ENCODE peak calls at places on chromosomes 1 and 21, in six cellular contexts. One of them, this sample, is unnamed.

GRCh38 chr1:88104234-88104633 is 579.8 kb upstream of the PKN2 start:
- DNase-seq in mesendoderm: no peak
- DNase-seq in IMR-90: peak; percentile 45
- DNase-seq in neuronal stem cell: no peak
- DNase-seq in mesenchymal stem cell: no peak
- DNase-seq in H1: no peak
- DNase-seq in this sample: peak; percentile 13

GRCh38 chr21:26909972-26910371 is 56.9 kb downstream of the ADAMTS5 start:
- DNase-seq in mesendoderm: peak; percentile 92
- DNase-seq in IMR-90: no peak
- DNase-seq in neuronal stem cell: peak; percentile 65
- DNase-seq in mesenchymal stem cell: peak; percentile 51
- DNase-seq in H1: peak; percentile 25
- DNase-seq in this sample: peak; percentile 14

GRCh38 chr1:36320767-36321118 is 2.7 kb downstream of the EVA1B start:
- DNase-seq in mesendoderm: no peak
- DNase-seq in IMR-90: no peak
- DNase-seq in neuronal stem cell: no peak
- DNase-seq in mesenchymal stem cell: no peak
- DNase-seq in H1: no peak
- DNase-seq in this sample: no peak

GRCh38 chr1:118960026-118960561 is 28.0 kb downstream of the TBX15 start:
- DNase-seq in mesendoderm: no peak
- DNase-seq in IMR-90: no peak
- DNase-seq in neuronal stem cell: no peak
- DNase-seq in mesenchymal stem cell: no peak
- DNase-seq in H1: no peak
- DNase-seq in this sample: no peak

GRCh38 chr1:248288385-248288784 is 10.6 kb upstream of the OR2T33 start:
- DNase-seq in mesendoderm: no peak
- DNase-seq in IMR-90: no peak
- DNase-seq in neuronal stem cell: no peak
- DNase-seq in mesenchymal stem cell: no peak
- DNase-seq in H1: no peak
- DNase-seq in this sample: no peak

GRCh38 chr1:10968411-10968826 is 44.0 kb upstream of the TARDBP start:
- DNase-seq in mesendoderm: no peak
- DNase-seq in IMR-90: no peak
- DNase-seq in neuronal stem cell: no peak
- DNase-seq in mesenchymal stem cell: no peak
- DNase-seq in H1: no peak
- DNase-seq in this sample: no peak

GRCh38 chr1:183365676-183366075 is 52.5 kb downstream of the NMNAT2 start:
- DNase-seq in mesendoderm: no peak
- DNase-seq in IMR-90: no peak
- DNase-seq in neuronal stem cell: no peak
- DNase-seq in mesenchymal stem cell: no peak
- DNase-seq in H1: no peak
- DNase-seq in this sample: no peak

GRCh38 chr1:156337052-156337887 is 822 bp downstream of the CCT3 start:
- DNase-seq in mesendoderm: no peak
- DNase-seq in IMR-90: peak; percentile 4
- DNase-seq in neuronal stem cell: no peak
- DNase-seq in mesenchymal stem cell: peak; percentile 56
- DNase-seq in H1: no peak
- DNase-seq in this sample: peak; percentile 10

GRCh38 chr1:53413175-53414001 is 45.8 kb upstream of the DMRTB1 start:
- DNase-seq in mesendoderm: peak; percentile 55
- DNase-seq in IMR-90: peak; percentile 89
- DNase-seq in neuronal stem cell: no peak
- DNase-seq in mesenchymal stem cell: peak; percentile 90
- DNase-seq in H1: no peak
- DNase-seq in this sample: no peak

GRCh38 chr1:183272390-183272801 is 86.3 kb downstream of the LAMC2 start:
- DNase-seq in mesendoderm: no peak
- DNase-seq in IMR-90: peak; percentile 94
- DNase-seq in neuronal stem cell: no peak
- DNase-seq in mesenchymal stem cell: peak; percentile 77
- DNase-seq in H1: no peak
- DNase-seq in this sample: peak; percentile 78

GRCh38 chr1:145891143-145891542 is 5.5 kb upstream of the ANKRD35 start:
- DNase-seq in mesendoderm: no peak
- DNase-seq in IMR-90: peak; percentile 17
- DNase-seq in neuronal stem cell: no peak
- DNase-seq in mesenchymal stem cell: no peak
- DNase-seq in H1: no peak
- DNase-seq in this sample: no peak

GRCh38 chr21:36310016-36310415 is 10.0 kb upstream of the MORC3 start:
- DNase-seq in mesendoderm: no peak
- DNase-seq in IMR-90: no peak
- DNase-seq in neuronal stem cell: no peak
- DNase-seq in mesenchymal stem cell: no peak
- DNase-seq in H1: no peak
- DNase-seq in this sample: no peak

GRCh38 chr1:47179988-47180563 is 9.8 kb downstream of the PDZK1IP1 start:
- DNase-seq in mesendoderm: no peak
- DNase-seq in IMR-90: no peak
- DNase-seq in neuronal stem cell: no peak
- DNase-seq in mesenchymal stem cell: no peak
- DNase-seq in H1: no peak
- DNase-seq in this sample: no peak

GRCh38 chr21:39184050-39184980 is 1.1 kb upstream of the PSMG1 start:
- DNase-seq in mesendoderm: peak; percentile 10
- DNase-seq in IMR-90: no peak
- DNase-seq in neuronal stem cell: no peak
- DNase-seq in mesenchymal stem cell: peak; percentile 33
- DNase-seq in H1: no peak
- DNase-seq in this sample: no peak

GRCh38 chr1:19747741-19748140 is 52.0 kb downstream of the TMCO4 start:
- DNase-seq in mesendoderm: no peak
- DNase-seq in IMR-90: no peak
- DNase-seq in neuronal stem cell: no peak
- DNase-seq in mesenchymal stem cell: no peak
- DNase-seq in H1: no peak
- DNase-seq in this sample: no peak

DNA sequence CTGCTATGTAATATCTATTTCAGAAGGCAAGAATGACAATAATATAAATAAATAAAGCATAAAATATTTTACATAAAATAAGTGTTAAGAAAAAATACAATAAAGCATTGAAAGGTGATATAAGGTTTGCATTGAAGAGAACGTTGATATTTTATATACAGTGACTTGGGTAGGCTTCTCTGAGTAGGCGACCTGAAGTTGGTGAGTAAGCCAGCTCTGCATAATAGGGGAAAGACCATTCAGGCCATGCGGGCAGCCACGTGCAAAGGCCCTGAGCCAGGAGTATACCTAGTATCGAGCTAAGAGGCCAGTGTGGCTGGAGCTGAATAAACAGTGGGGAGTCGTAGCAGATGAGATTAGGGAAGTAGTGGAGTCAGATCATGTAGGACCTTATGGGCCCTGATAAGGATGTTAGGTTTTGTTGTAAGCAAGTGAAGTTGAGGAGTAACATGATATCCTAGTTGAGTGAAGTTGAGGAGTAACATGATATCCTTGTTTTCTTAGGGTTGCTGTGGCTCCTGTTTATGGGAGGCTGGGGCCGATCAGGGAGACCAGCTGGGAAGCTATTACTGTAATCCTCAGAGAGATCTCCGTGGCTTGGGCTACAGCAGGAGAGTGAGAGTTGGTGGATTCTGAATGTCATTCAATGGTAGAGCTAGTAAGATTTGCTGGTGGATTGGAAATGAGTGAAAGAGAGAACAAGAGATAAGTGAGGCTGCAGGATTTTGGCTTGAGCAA is 22.0 kb downstream of the KCNK1 start:
- DNase-seq in mesendoderm: peak; percentile 97
- DNase-seq in IMR-90: peak; percentile 62
- DNase-seq in neuronal stem cell: no peak
- DNase-seq in mesenchymal stem cell: no peak
- DNase-seq in H1: no peak
- DNase-seq in this sample: peak; percentile 65
- H3K4ac ChIP-seq in mesendoderm: no peak overlapping the region
- H3K4ac ChIP-seq in IMR-90: no peak overlapping the region
- H3K4ac ChIP-seq in neuronal stem cell: no peak overlapping the region
- H3K4ac ChIP-seq in mesenchymal stem cell: no peak overlapping the region
- H3K4ac ChIP-seq in H1: no peak overlapping the region
- H3K4ac ChIP-seq in this sample: no peak overlapping the region

GRCh38 chr1:77688939-77689338 is 6.5 kb upstream of the ZZZ3 start:
- DNase-seq in mesendoderm: no peak
- DNase-seq in IMR-90: no peak
- DNase-seq in neuronal stem cell: no peak
- DNase-seq in mesenchymal stem cell: no peak
- DNase-seq in H1: no peak
- DNase-seq in this sample: no peak

GRCh38 chr1:77686784-77687518 is 4.5 kb upstream of the ZZZ3 start:
- DNase-seq in mesendoderm: peak; percentile 53
- DNase-seq in IMR-90: no peak
- DNase-seq in neuronal stem cell: no peak
- DNase-seq in mesenchymal stem cell: no peak
- DNase-seq in H1: no peak
- DNase-seq in this sample: no peak

GRCh38 chr1:77683836-77684148 is 1.3 kb upstream of the ZZZ3 start:
- DNase-seq in mesendoderm: no peak
- DNase-seq in IMR-90: no peak
- DNase-seq in neuronal stem cell: no peak
- DNase-seq in mesenchymal stem cell: no peak
- DNase-seq in H1: no peak
- DNase-seq in this sample: no peak

GRCh38 chr1:77683142-77683835 is 831 bp upstream of the ZZZ3 start:
- DNase-seq in mesendoderm: peak; percentile 96
- DNase-seq in IMR-90: peak; percentile 89
- DNase-seq in neuronal stem cell: peak; percentile 89
- DNase-seq in mesenchymal stem cell: peak; percentile 92
- DNase-seq in H1: peak; percentile 75
- DNase-seq in this sample: peak; percentile 96

DNA sequence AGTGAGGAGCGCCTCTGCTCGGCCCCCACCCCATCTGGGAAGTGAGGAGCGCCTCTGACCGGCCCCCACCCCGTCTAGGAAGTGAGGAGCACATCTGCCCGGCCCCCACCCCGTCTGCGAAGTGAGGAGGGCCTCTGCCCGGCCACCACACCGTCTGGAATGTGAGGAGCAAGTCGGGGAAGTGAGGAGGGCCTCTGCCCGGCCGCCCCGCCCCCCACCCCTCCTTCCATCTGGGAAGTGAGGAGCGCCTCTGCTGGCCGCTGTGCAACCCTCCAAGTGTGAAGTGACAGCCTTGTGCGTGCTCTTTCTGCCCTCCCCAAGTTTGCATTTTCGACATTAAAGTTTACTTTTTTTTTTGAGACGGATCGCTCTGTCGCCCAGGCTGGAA is 5.1 kb upstream of the ZZZ3 start:
- DNase-seq in mesendoderm: peak; percentile 95
- DNase-seq in IMR-90: no peak
- DNase-seq in neuronal stem cell: peak; percentile 52
- DNase-seq in mesenchymal stem cell: peak; percentile 49
- DNase-seq in H1: peak; percentile 51
- DNase-seq in this sample: peak; percentile 31
- H3K4me3 ChIP-seq in mesendoderm: no peak overlapping the region
- H3K4me3 ChIP-seq in IMR-90: no peak overlapping the region
- H3K4me3 ChIP-seq in neuronal stem cell: no peak overlapping the region
- H3K4me3 ChIP-seq in mesenchymal stem cell: no peak overlapping the region
- H3K4me3 ChIP-seq in H1: peak overlapping the region; percentile 67
- H3K4me3 ChIP-seq in this sample: no peak overlapping the region

DNA sequence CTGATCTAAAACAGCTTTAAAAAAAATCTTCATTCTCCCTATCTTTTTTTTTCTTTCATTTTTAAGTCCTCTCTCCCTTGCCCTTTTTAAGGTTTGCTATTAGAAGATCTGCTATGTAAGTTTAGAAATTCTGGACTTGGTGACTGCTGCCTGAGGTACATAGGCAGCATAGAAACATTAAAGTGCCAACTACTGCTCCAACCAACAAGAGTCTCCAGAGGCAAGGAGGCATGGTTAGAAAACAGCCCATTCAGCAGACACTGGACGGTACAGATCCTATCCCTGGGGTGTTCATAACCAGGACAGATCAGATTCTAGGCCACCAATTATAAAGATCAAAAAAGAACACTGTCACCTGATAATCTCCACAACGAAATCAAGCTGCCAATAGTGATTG is 36.6 kb downstream of the GPR3 start:
- DNase-seq in mesendoderm: no peak
- DNase-seq in IMR-90: no peak
- DNase-seq in neuronal stem cell: no peak
- DNase-seq in mesenchymal stem cell: peak; percentile 8
- DNase-seq in H1: no peak
- DNase-seq in this sample: no peak
- H3K4ac ChIP-seq in mesendoderm: no peak overlapping the region
- H3K4ac ChIP-seq in IMR-90: peak overlapping the region; percentile 29
- H3K4ac ChIP-seq in neuronal stem cell: no peak overlapping the region
- H3K4ac ChIP-seq in mesenchymal stem cell: no peak overlapping the region
- H3K4ac ChIP-seq in H1: peak overlapping the region; percentile 79
- H3K4ac ChIP-seq in this sample: no peak overlapping the region

GRCh38 chr21:46633561-46633960 is 1.9 kb upstream of the PRMT2 start:
- DNase-seq in mesendoderm: no peak
- DNase-seq in IMR-90: no peak
- DNase-seq in neuronal stem cell: no peak
- DNase-seq in mesenchymal stem cell: no peak
- DNase-seq in H1: no peak
- DNase-seq in this sample: no peak
- H3K4me3 ChIP-seq in mesendoderm: no peak overlapping the region
- H3K4me3 ChIP-seq in IMR-90: no peak overlapping the region
- H3K4me3 ChIP-seq in neuronal stem cell: no peak overlapping the region
- H3K4me3 ChIP-seq in mesenchymal stem cell: no peak overlapping the region
- H3K4me3 ChIP-seq in H1: no peak overlapping the region
- H3K4me3 ChIP-seq in this sample: no peak overlapping the region

DNA sequence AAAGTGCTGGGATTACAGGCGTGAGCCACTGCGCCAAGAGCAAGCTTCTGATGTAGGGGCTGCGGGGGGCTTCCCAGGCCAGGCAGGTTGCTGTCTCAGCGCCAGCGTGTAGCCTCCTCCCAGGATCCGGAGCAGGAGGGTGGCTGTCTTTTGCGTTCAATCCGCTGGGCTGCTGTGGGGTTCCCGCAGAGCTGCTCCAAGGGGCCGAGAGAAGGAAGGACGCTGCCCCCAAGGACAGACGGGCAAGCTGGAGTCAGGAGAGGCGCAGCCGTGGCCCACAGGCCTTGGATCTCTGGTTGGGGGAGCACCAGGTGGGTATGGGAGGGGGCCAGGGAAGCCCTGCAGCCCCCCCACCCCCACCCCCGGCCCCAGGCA is 16.0 kb upstream of the SKI start:
- DNase-seq in mesendoderm: no peak
- DNase-seq in IMR-90: peak; percentile 6
- DNase-seq in neuronal stem cell: no peak
- DNase-seq in mesenchymal stem cell: no peak
- DNase-seq in H1: no peak
- DNase-seq in this sample: no peak
- H3K4ac ChIP-seq in mesendoderm: peak overlapping the region; percentile 66
- H3K4ac ChIP-seq in IMR-90: peak overlapping the region; percentile 100
- H3K4ac ChIP-seq in neuronal stem cell: no peak overlapping the region
- H3K4ac ChIP-seq in mesenchymal stem cell: peak overlapping the region; percentile 54
- H3K4ac ChIP-seq in H1: peak overlapping the region; percentile 78
- H3K4ac ChIP-seq in this sample: peak overlapping the region; percentile 81